ENCODE peak calls at places on chromosome 14, in seven cellular contexts. C is BE2C; E is neuronal stem cell; V is heart left ventricle; N is adrenal gland; L is AG10803; Q is CD4-positive, CD25-positive, alpha-beta regulatory T cell. S is an unnamed sample.
A peak's percentile ranks its signal among the peaks of the same experiment; 100 is the strongest.

GRCh38 chr14:55813635-55814034 is 233.6 kb downstream of the KTN1 start:
- DNase-seq in C (no peak), E (no peak), V (no peak), N (no peak), L (no peak), Q (no peak), S (no peak)

GRCh38 chr14:88614218-88614907 is 51.5 kb downstream of the ZC3H14 start:
- DNase-seq in C (no peak), E (no peak), V (no peak), N (no peak), L (peak; percentile 70), Q (no peak), S (no peak)

GRCh38 chr14:106556665-106557289 is 1030.4 kb downstream of the TMEM121 start:
- DNase-seq in C (peak; percentile 79), E (no peak), V (no peak), N (peak; percentile 33), L (no peak), Q (peak; percentile 54), S (no peak)

GRCh38 chr14:76754586-76754985 is 6.7 kb upstream of the VASH1 start:
- DNase-seq in C (no peak), E (no peak), V (no peak), N (no peak), L (no peak), Q (no peak), S (no peak)

GRCh38 chr14:22998324-22999012 is 11.5 kb downstream of the C14orf93 start:
- DNase-seq in C (no peak), E (no peak), V (no peak), N (no peak), L (no peak), Q (no peak), S (no peak)

GRCh38 chr14:72783741-72784140 is 110.2 kb downstream of the DPF3 start:
- DNase-seq in C (no peak), E (no peak), V (no peak), N (no peak), L (no peak), Q (no peak), S (no peak)

GRCh38 chr14:86038401-86038985 is 508.5 kb downstream of the FLRT2 start:
- DNase-seq in C (peak; percentile 60), E (peak; percentile 17), V (peak; percentile 11), N (peak; percentile 17), L (peak; percentile 39), Q (peak; percentile 11), S (no peak)

GRCh38 chr14:96626916-96627315 is 124.7 kb downstream of the PAPOLA start:
- DNase-seq in C (no peak), E (no peak), V (no peak), N (no peak), L (no peak), Q (no peak), S (no peak)

GRCh38 chr14:57519051-57519450 is 25.4 kb upstream of the CCDC198 start:
- DNase-seq in C (no peak), E (no peak), V (no peak), N (no peak), L (no peak), Q (no peak), S (no peak)

GRCh38 chr14:78135450-78135891 is 34.7 kb upstream of the NRXN3 start:
- DNase-seq in C (no peak), E (no peak), V (no peak), N (no peak), L (no peak), Q (no peak), S (no peak)

GRCh38 chr14:55136868-55137785 is 8.1 kb downstream of the LGALS3 start:
- DNase-seq in C (no peak), E (no peak), V (peak; percentile 92), N (peak; percentile 60), L (peak; percentile 83), Q (no peak), S (peak; percentile 91)

DNA sequence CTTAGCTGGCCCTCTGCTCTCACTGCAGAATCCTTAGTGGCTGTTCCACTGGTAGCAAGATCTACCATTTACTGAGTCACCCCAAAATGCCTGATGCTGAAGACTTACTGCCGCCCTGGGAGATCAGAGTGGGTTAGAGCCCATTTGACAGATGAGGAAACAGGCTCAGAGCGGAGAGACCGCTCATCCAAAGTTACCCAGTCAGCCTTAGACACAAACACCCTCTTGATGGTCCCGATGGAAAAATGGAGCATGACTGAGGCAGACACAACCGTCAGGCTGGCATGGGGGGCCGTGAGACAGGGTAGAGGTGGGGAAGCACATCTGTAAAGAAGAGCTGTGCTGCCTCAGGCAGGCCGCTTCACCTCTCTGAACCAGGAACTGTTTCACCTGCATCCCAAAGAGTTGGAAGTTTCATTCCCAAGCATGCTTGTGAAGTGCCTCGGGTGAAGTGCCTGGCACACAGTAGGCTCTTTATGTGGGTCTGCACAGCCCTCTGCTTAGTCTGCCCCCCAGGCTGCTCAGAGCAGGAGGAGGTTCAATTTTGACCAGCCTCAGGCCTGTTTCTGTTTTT is 581 bp upstream of the SERPINA1 start:
- DNase-seq in C (no peak), E (no peak), V (no peak), N (no peak), L (no peak), Q (no peak), S (no peak)
- H3K4me3 ChIP-seq in C (no peak overlapping the region), E (no peak overlapping the region), V (no peak overlapping the region), N (no peak overlapping the region), L (no peak overlapping the region), Q (no peak overlapping the region), S (no peak overlapping the region)

DNA sequence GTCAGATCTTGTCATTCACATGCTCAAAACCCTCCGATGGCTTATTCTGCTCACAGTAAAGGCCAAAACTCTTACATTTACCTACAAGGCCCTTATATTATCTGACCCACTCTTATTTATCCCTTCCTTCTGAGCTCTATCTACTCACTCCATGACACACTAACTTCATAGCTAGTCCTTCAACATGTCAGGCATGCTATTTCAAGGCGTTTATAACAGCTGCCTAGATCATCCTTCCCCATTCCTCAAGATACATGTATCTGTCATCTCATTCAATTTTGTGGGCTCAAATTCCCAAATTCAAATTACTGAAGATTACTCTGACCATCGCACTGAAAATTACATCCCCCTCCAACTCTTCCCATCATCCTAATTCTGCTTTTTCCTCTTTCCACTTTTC is 6.9 kb downstream of the MIS18BP1 start:
- DNase-seq in C (no peak), E (no peak), V (no peak), N (no peak), L (no peak), Q (no peak), S (no peak)
- H3K4me3 ChIP-seq in C (no peak overlapping the region), E (no peak overlapping the region), V (no peak overlapping the region), N (no peak overlapping the region), L (no peak overlapping the region), Q (no peak overlapping the region), S (no peak overlapping the region)

GRCh38 chr14:49768301-49769121 is 558 bp downstream of the KLHDC2 start:
- DNase-seq in C (peak; percentile 40), E (peak; percentile 41), V (peak; percentile 58), N (peak; percentile 70), L (peak; percentile 60), Q (peak; percentile 63), S (peak; percentile 71)

GRCh38 chr14:49769581-49770211 is 1.7 kb downstream of the KLHDC2 start:
- DNase-seq in C (no peak), E (no peak), V (no peak), N (peak; percentile 22), L (no peak), Q (no peak), S (no peak)

GRCh38 chr14:49769171-49769570 is 1.2 kb downstream of the KLHDC2 start:
- DNase-seq in C (no peak), E (no peak), V (no peak), N (no peak), L (peak; percentile 70), Q (no peak), S (no peak)

GRCh38 chr14:49767473-49768300 is at the start of gene KLHDC2:
- DNase-seq in C (peak; percentile 94), E (peak; percentile 83), V (peak; percentile 91), N (peak; percentile 91), L (peak; percentile 91), Q (peak; percentile 88), S (peak; percentile 93)

GRCh38 chr14:49770212-49770817 is 2.4 kb downstream of the KLHDC2 start:
- DNase-seq in C (no peak), E (no peak), V (no peak), N (no peak), L (peak; percentile 20), Q (no peak), S (no peak)
- H3K4me3 ChIP-seq in C (peak overlapping the region; percentile 94), E (no peak overlapping the region), V (no peak overlapping the region), N (no peak overlapping the region), L (peak overlapping the region; percentile 96), Q (peak overlapping the region; percentile 37), S (peak overlapping the region; percentile 98)

DNA sequence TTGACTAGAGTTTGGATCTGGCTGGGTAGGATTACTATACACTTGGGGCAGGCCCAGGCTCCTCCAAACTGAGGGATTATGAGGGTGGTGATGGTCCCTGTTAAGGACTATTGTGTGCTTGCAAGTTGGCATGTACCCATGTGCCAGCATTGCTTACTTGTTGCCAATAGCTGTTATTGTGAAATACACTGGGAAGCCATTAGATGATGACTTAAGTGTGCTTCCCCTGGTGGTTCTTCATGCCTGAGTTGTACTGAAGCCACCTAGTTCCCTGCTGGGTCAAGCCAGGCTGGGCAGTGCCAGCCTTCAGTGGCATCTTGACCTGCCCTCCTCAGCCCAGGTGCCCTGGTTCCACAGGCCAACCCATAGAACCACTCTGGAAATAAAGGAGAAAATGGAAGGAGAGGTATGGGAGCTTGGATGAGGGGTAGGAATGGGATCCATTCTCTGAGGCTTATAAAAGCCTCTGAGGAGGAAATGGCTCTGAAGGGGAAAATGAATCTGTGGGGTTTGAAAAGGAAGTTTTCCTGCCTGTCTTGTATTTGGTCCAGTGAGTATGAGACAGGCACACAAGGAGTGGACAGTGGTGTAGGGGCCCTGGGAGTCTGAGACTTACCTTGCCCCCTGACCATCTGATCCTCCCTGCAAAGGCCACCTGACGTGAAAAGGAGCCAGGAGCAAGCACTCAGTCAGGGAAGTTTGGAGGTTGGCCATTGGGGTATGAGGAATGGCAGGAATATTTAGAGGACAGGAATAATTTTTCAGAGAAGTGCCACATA is 724 bp downstream of the LTB4R start:
- DNase-seq in C (no peak), E (no peak), V (no peak), N (no peak), L (peak; percentile 78), Q (peak; percentile 28), S (no peak)
- H3K4me3 ChIP-seq in C (no peak overlapping the region), E (no peak overlapping the region), V (peak overlapping the region; percentile 53), N (no peak overlapping the region), L (no peak overlapping the region), Q (peak overlapping the region; percentile 54), S (peak overlapping the region; percentile 62)

DNA sequence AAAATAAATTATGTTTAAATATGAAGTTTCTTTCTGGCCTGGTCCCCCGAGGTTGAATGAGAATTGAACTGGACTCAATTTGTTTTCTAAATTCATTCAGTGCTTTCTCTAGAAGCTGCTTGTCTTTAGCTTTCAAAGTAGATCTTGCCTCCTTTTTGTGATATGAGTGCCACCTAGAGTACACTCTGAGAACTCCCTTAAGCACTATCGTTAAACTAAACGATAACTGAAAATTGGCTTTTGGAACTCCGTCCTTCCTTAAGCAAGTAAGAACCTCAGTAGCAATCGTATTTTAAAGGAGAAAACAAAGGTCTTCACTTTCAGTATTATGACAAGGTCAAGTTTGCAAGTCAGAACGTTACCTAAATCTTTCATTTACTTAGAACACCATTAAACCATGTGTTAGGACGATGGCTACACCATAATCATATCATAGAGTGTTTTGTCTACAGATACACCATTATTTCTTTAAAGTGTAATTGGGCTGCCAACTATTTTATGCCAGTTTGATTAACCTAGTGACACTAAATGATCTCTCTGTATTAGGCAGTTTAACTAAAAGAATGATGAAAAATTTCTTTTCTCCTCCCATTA is 364.8 kb downstream of the SNAPC1 start:
- DNase-seq in C (peak; percentile 12), E (peak; percentile 52), V (no peak), N (no peak), L (peak; percentile 59), Q (peak; percentile 35), S (no peak)
- H3K4me3 ChIP-seq in C (no peak overlapping the region), E (no peak overlapping the region), V (no peak overlapping the region), N (no peak overlapping the region), L (no peak overlapping the region), Q (no peak overlapping the region), S (no peak overlapping the region)

GRCh38 chr14:29953501-29953900 is 25.9 kb upstream of the PRKD1 start:
- DNase-seq in C (no peak), E (no peak), V (no peak), N (no peak), L (peak; percentile 13), Q (no peak), S (no peak)
- H3K4me3 ChIP-seq in C (no peak overlapping the region), E (no peak overlapping the region), V (no peak overlapping the region), N (no peak overlapping the region), L (no peak overlapping the region), Q (no peak overlapping the region), S (no peak overlapping the region)

S was measured in sigmoid colon.